ENCODE peak calls at places on chromosomes 12 and 14, in six cellular contexts. O is amygdala; Z is Daoy; D is AG09309; L is memory B cell; T is stimulated activated CD8-positive, alpha-beta memory T cell treated with anti-CD3 and anti-CD28 coated beads, Interleukin-15, amount 100 ng/mL, for 24 hours. Y is an unnamed sample.

GRCh38 chr12:14577344-14577743 is 9.7 kb upstream of the PLBD1 start:
- DNase-seq in L (no peak), Z (no peak), D (no peak), O (no peak), T (no peak), Y (peak)

GRCh38 chr12:27257104-27257848 is 13.2 kb downstream of the STK38L start:
- DNase-seq in O (no peak), T (no peak), Z (no peak), L (no peak), D (no peak), Y (no peak)

GRCh38 chr14:68978550-68978911 is 571 bp downstream of the ACTN1 start:
- DNase-seq in T (no peak), L (peak), Z (peak), D (no peak), O (no peak), Y (peak)

GRCh38 chr12:104219361-104219892 is 3.8 kb downstream of the TXNRD1 start:
- DNase-seq in O (no peak), L (no peak), T (no peak), D (peak), Z (peak), Y (no peak)

GRCh38 chr12:22631863-22632463 is 7.0 kb downstream of the ETNK1 start:
- DNase-seq in Z (no peak), D (no peak), O (no peak), L (no peak), T (no peak), Y (no peak)

GRCh38 chr12:2624543-2625266 is 170.1 kb upstream of the FKBP4 start:
- DNase-seq in Z (peak), T (no peak), L (no peak), D (no peak), O (no peak), Y (no peak)

GRCh38 chr14:79333198-79333546 is 878.1 kb downstream of the DIO2 start:
- DNase-seq in O (no peak), T (no peak), L (no peak), D (no peak), Z (no peak), Y (no peak)

GRCh38 chr12:28583771-28584261 is 393.6 kb downstream of the CCDC91 start:
- DNase-seq in Z (peak), D (peak), O (no peak), L (no peak), T (no peak), Y (no peak)

GRCh38 chr14:61197416-61197815 is 83.7 kb downstream of the TMEM30B start:
- DNase-seq in T (no peak), D (no peak), O (no peak), Z (no peak), L (no peak), Y (no peak)

GRCh38 chr12:24911284-24911791 is 37.6 kb downstream of the BCAT1 start:
- DNase-seq in O (no peak), D (no peak), T (no peak), L (no peak), Z (peak), Y (no peak)

GRCh38 chr14:91466192-91466591 is 43.9 kb downstream of the PPP4R3A start:
- DNase-seq in O (no peak), T (no peak), L (no peak), Z (no peak), D (no peak), Y (no peak)